ENCODE peak calls at places on chromosomes 6 and 20, in four cellular contexts. V is RCC 7860, M is Karpas-422, N is LoVo. X is an unnamed sample.

GRCh38 chr6:166815629-166816028 is 140.7 kb downstream of the RNASET2 start:
- DNase-seq in V (no peak), N (peak; percentile 3), M (no peak), X (no peak)

GRCh38 chr6:27866370-27867050 is 45.7 kb downstream of the OR2B2 start:
- DNase-seq in V (peak; percentile 80), M (peak; percentile 87), N (peak; percentile 70), X (peak; percentile 93)

GRCh38 chr6:132247381-132248159 is 153.7 kb downstream of the MOXD1 start:
- DNase-seq in M (no peak), V (no peak), N (no peak), X (no peak)

GRCh38 chr6:149313070-149313469 is 4.4 kb upstream of the TAB2 start:
- DNase-seq in V (no peak), N (no peak), M (no peak), X (no peak)

GRCh38 chr20:19658137-19658536 is 99.9 kb upstream of the RIN2 start:
- DNase-seq in N (no peak), M (peak; percentile 72), V (no peak), X (no peak)

GRCh38 chr6:164825386-164825785 is 484.0 kb downstream of the C6orf118 start:
- DNase-seq in N (no peak), V (peak; percentile 93), M (no peak), X (no peak)

GRCh38 chr6:169627736-169628423 is 73.9 kb downstream of the WDR27 start:
- DNase-seq in V (no peak), M (no peak), N (no peak), X (no peak)

GRCh38 chr6:26045046-26045938 is 41.9 kb upstream of the HFE start:
- DNase-seq in M (peak; percentile 60), V (peak; percentile 73), N (peak; percentile 89), X (peak; percentile 97)

GRCh38 chr20:42708261-42708660 is 481.4 kb downstream of the PTPRT start:
- DNase-seq in V (peak; percentile 20), N (no peak), M (peak; percentile 71), X (no peak)

GRCh38 chr20:5171074-5171789 is 44.4 kb downstream of the CDS2 start:
- DNase-seq in N (no peak), V (no peak), M (no peak), X (no peak)

X was measured in OCI-LY7.